ENCODE peak calls at places on chromosome 15, in eight cellular contexts. O is OCI-LY7, Q is MM.1S, L is neural progenitor cell, F is PC-3, X is GM23248, W is GM23338, R is SK-N-SH. K is an unnamed sample.

GRCh38 chr15:99565031-99565280 is 828 bp upstream of the MEF2A start:
- DNase-seq in O (no peak), Q (peak), L (no peak), F (no peak), X (no peak), W (no peak), R (no peak), K (no peak)

GRCh38 chr15:80949756-80950155 is 39.9 kb downstream of the MESD start:
- DNase-seq in O (no peak), Q (no peak), L (no peak), F (no peak), X (no peak), W (no peak), R (no peak), K (no peak)

GRCh38 chr15:86608461-86608860 is 528.8 kb downstream of the AGBL1 start:
- DNase-seq in O (no peak), Q (no peak), L (peak), F (no peak), X (no peak), W (peak), R (no peak), K (peak)

GRCh38 chr15:71761649-71762048 is 48.7 kb upstream of the NR2E3 start:
- DNase-seq in O (no peak), Q (no peak), L (no peak), F (peak), X (peak), W (no peak), R (no peak), K (peak)

GRCh38 chr15:99440029-99440428 is 125.8 kb upstream of the MEF2A start:
- DNase-seq in O (no peak), Q (no peak), L (no peak), F (no peak), X (no peak), W (no peak), R (peak), K (no peak)

GRCh38 chr15:38996111-38996541 is 431.5 kb upstream of the RASGRP1 start:
- DNase-seq in O (no peak), Q (no peak), L (no peak), F (peak), X (peak), W (no peak), R (no peak), K (no peak)

GRCh38 chr15:99589801-99590200 is 24.0 kb downstream of the MEF2A start:
- DNase-seq in O (no peak), Q (no peak), L (no peak), F (no peak), X (no peak), W (no peak), R (no peak), K (no peak)

GRCh38 chr15:95495033-95495541 is 835.4 kb upstream of the NR2F2 start:
- DNase-seq in O (no peak), Q (no peak), L (peak), F (no peak), X (peak), W (no peak), R (no peak), K (peak)

GRCh38 chr15:41291065-41291631 is 41.2 kb downstream of the OIP5 start:
- DNase-seq in O (peak), Q (no peak), L (no peak), F (no peak), X (no peak), W (no peak), R (no peak), K (no peak)

GRCh38 chr15:77375133-77375532 is 44.8 kb downstream of the PEAK1 start:
- DNase-seq in O (no peak), Q (no peak), L (no peak), F (no peak), X (no peak), W (no peak), R (no peak), K (no peak)

GRCh38 chr15:64141798-64142512 is 9.6 kb upstream of the SNX22 start:
- DNase-seq in O (no peak), Q (no peak), L (no peak), F (no peak), X (no peak), W (no peak), R (no peak), K (no peak)

GRCh38 chr15:48336940-48337339 is 5.7 kb downstream of the DUT start:
- DNase-seq in O (peak), Q (peak), L (peak), F (peak), X (peak), W (peak), R (peak), K (no peak)

GRCh38 chr15:70815604-70816003 is 38.4 kb downstream of the LARP6 start:
- DNase-seq in O (no peak), Q (no peak), L (no peak), F (peak), X (no peak), W (no peak), R (no peak), K (no peak)

GRCh38 chr15:50355612-50355905 is 561 bp upstream of the GABPB1 start:
- DNase-seq in O (no peak), Q (no peak), L (no peak), F (no peak), X (peak), W (no peak), R (no peak), K (no peak)

GRCh38 chr15:92158426-92158825 is 235.3 kb upstream of the ST8SIA2 start:
- DNase-seq in O (no peak), Q (no peak), L (no peak), F (peak), X (no peak), W (peak), R (no peak), K (peak)

GRCh38 chr15:63075072-63075995 is 32.8 kb downstream of the TPM1 start:
- DNase-seq in O (no peak), Q (no peak), L (no peak), F (no peak), X (peak), W (peak), R (no peak), K (no peak)

GRCh38 chr15:77715860-77716259 is 83.1 kb upstream of the LINGO1 start:
- DNase-seq in O (no peak), Q (no peak), L (no peak), F (no peak), X (no peak), W (no peak), R (no peak), K (no peak)

GRCh38 chr15:52481915-52482314 is 46.8 kb downstream of the MYO5A start:
- DNase-seq in O (peak), Q (peak), L (no peak), F (peak), X (peak), W (no peak), R (no peak), K (no peak)

GRCh38 chr15:78925956-78926743 is 18.7 kb downstream of the CTSH start:
- DNase-seq in O (no peak), Q (no peak), L (no peak), F (no peak), X (no peak), W (peak), R (no peak), K (no peak)

GRCh38 chr15:23648920-23649515 is 1.4 kb upstream of the MAGEL2 start:
- DNase-seq in O (peak), Q (peak), L (peak), F (peak), X (peak), W (peak), R (peak), K (peak)

GRCh38 chr15:72133211-72133610 is 15.0 kb downstream of the SENP8 start:
- DNase-seq in O (no peak), Q (no peak), L (no peak), F (no peak), X (no peak), W (no peak), R (no peak), K (no peak)

GRCh38 chr15:41417418-41417811 is 520 bp downstream of the RTF1 start:
- DNase-seq in O (peak), Q (no peak), L (peak), F (peak), X (peak), W (peak), R (peak), K (peak)

GRCh38 chr15:37289109-37289765 is 188.9 kb upstream of the MEIS2 start:
- DNase-seq in O (peak), Q (peak), L (peak), F (peak), X (peak), W (peak), R (peak), K (peak)

GRCh38 chr15:52527898-52528464 is 699 bp downstream of the MYO5A start:
- DNase-seq in O (peak), Q (peak), L (peak), F (peak), X (peak), W (peak), R (peak), K (peak)

GRCh38 chr15:52012210-52012609 is 6.8 kb upstream of the MAPK6 start:
- DNase-seq in O (no peak), Q (no peak), L (no peak), F (no peak), X (no peak), W (no peak), R (no peak), K (no peak)

GRCh38 chr15:48459571-48460461 is 128.6 kb downstream of the DUT start:
- DNase-seq in O (no peak), Q (no peak), L (no peak), F (peak), X (peak), W (no peak), R (no peak), K (no peak)

GRCh38 chr15:28977377-28978010 is 91.7 kb downstream of the APBA2 start:
- DNase-seq in O (no peak), Q (no peak), L (peak), F (peak), X (peak), W (no peak), R (no peak), K (peak)

GRCh38 chr15:80203361-80203885 is 48.6 kb downstream of the CTXND1 start:
- DNase-seq in O (no peak), Q (no peak), L (no peak), F (no peak), X (no peak), W (peak), R (no peak), K (no peak)

GRCh38 chr15:32715276-32715675 is 2.5 kb upstream of the GREM1 start:
- DNase-seq in O (no peak), Q (no peak), L (no peak), F (peak), X (peak), W (no peak), R (no peak), K (no peak)

GRCh38 chr15:85667491-85668424 is 127.0 kb downstream of the KLHL25 start:
- DNase-seq in O (no peak), Q (peak), L (no peak), F (peak), X (peak), W (no peak), R (no peak), K (peak)

GRCh38 chr15:91549581-91549980 is 303.9 kb upstream of the SLCO3A1 start:
- DNase-seq in O (no peak), Q (no peak), L (no peak), F (no peak), X (no peak), W (no peak), R (no peak), K (no peak)

GRCh38 chr15:77034620-77035467 is 36.1 kb downstream of the TSPAN3 start:
- DNase-seq in O (no peak), Q (peak), L (peak), F (peak), X (peak), W (peak), R (peak), K (peak)

GRCh38 chr15:50227076-50227475 is 38.5 kb downstream of the HDC start:
- DNase-seq in O (no peak), Q (no peak), L (no peak), F (peak), X (peak), W (no peak), R (no peak), K (no peak)

GRCh38 chr15:88187195-88187594 is 69.3 kb downstream of the NTRK3 start:
- DNase-seq in O (no peak), Q (peak), L (no peak), F (peak), X (peak), W (no peak), R (no peak), K (no peak)

GRCh38 chr15:100275641-100276040 is 66.1 kb downstream of the ADAMTS17 start:
- DNase-seq in O (no peak), Q (no peak), L (no peak), F (no peak), X (no peak), W (no peak), R (peak), K (no peak)

GRCh38 chr15:64224508-64224907 is 61.7 kb upstream of the PPIB start:
- DNase-seq in O (no peak), Q (no peak), L (no peak), F (no peak), X (peak), W (no peak), R (peak), K (peak)

GRCh38 chr15:73777741-73778140 is 24.6 kb upstream of the INSYN1 start:
- DNase-seq in O (no peak), Q (no peak), L (no peak), F (no peak), X (no peak), W (no peak), R (no peak), K (no peak)

GRCh38 chr15:59688888-59689625 is at the start of gene BNIP2:
- DNase-seq in O (peak), Q (peak), L (peak), F (peak), X (peak), W (peak), R (peak), K (peak)

GRCh38 chr15:59688383-59688887 is 685 bp downstream of the BNIP2 start:
- DNase-seq in O (peak), Q (peak), L (no peak), F (peak), X (peak), W (peak), R (no peak), K (no peak)

GRCh38 chr15:59685737-59686297 is 3.3 kb downstream of the BNIP2 start:
- DNase-seq in O (no peak), Q (no peak), L (no peak), F (no peak), X (peak), W (no peak), R (peak), K (no peak)

GRCh38 chr15:59687831-59688230 is 1.3 kb downstream of the BNIP2 start:
- DNase-seq in O (peak), Q (peak), L (no peak), F (no peak), X (peak), W (no peak), R (peak), K (no peak)

GRCh38 chr15:59686389-59686788 is 2.7 kb downstream of the BNIP2 start:
- DNase-seq in O (peak), Q (peak), L (no peak), F (no peak), X (no peak), W (no peak), R (no peak), K (no peak)
- H3K4me3 ChIP-seq in O (peak), Q (peak), L (no peak), F (no peak), X (peak), W (no peak), R (no peak), K (no peak)

GRCh38 chr15:74959643-74959939 is 3.0 kb upstream of the RPP25 start:
- DNase-seq in O (no peak), Q (no peak), L (no peak), F (no peak), X (no peak), W (no peak), R (no peak), K (no peak)

GRCh38 chr15:74960995-74961588 is 4.5 kb upstream of the RPP25 start:
- DNase-seq in O (no peak), Q (peak), L (no peak), F (no peak), X (no peak), W (no peak), R (no peak), K (no peak)

GRCh38 chr15:74961616-74962015 is 5.0 kb upstream of the RPP25 start:
- DNase-seq in O (no peak), Q (no peak), L (no peak), F (no peak), X (no peak), W (no peak), R (no peak), K (no peak)

GRCh38 chr15:74958908-74959642 is 2.5 kb upstream of the RPP25 start:
- DNase-seq in O (no peak), Q (no peak), L (peak), F (no peak), X (no peak), W (peak), R (no peak), K (no peak)

GRCh38 chr15:74960286-74960685 is 3.7 kb upstream of the RPP25 start:
- DNase-seq in O (no peak), Q (no peak), L (no peak), F (no peak), X (no peak), W (no peak), R (no peak), K (no peak)
- H3K4me2 ChIP-seq in O (no peak), Q (no peak), L (no peak), F (no peak), X (no peak), W (no peak), R (no peak), K (no peak)

DNA sequence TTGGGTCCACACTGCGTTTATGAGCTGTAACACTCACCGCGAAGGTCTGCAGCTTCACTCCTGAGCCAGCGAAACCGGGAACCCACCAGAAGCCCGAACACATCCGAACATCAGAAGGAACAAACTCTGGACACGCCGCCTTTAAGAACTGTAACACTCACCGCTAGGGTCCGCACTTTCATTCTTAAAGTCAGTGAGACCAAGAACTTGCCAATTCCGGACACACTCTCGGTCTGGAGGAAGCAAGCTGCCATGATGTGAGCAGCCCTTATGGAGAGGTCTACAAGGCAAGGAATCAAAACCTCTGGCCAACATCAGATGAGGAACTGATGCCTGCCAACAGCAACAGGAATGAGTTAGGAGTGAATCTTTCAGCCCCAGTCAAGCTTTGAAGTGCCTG is 62.9 kb downstream of the SLC28A2 start:
- DNase-seq in O (no peak), Q (no peak), L (peak), F (peak), X (no peak), W (peak), R (no peak), K (peak)
- TF ChIP-seq EZH2phosphoT487 in O (no peak), Q (no peak), L (no peak), F (no peak), X (no peak), W (no peak), R (no peak), K (no peak)

GRCh38 chr15:89206908-89207331 is 14.5 kb downstream of the RLBP1 start:
- DNase-seq in O (peak), Q (peak), L (peak), F (peak), X (peak), W (peak), R (peak), K (peak)
- H3K4me3 ChIP-seq in O (no peak), Q (peak), L (no peak), F (peak), X (peak), W (no peak), R (peak), K (no peak)

K was measured in hepatocyte.